ENCODE peak calls at places on chromosomes 1 and 21, in eight cellular contexts. Y is psoas muscle; X is thoracic aorta; Z is CD8-positive, alpha-beta T cell; B is cardiac muscle cell; Q is spleen; P is astrocyte; O is transverse colon. R is an unnamed sample. For H3K4me1, the result is how much of the 10 kb centered on the place peaks cover.

GRCh38 chr1:24536391-24536840 is 19.5 kb upstream of the NCMAP start:
- DNase-seq in Y (no peak), X (no peak), Z (peak), B (peak), Q (peak), P (peak), O (peak), R (no peak)

GRCh38 chr1:167190747-167191237 is 29.9 kb upstream of the POU2F1 start:
- DNase-seq in Y (no peak), X (no peak), Z (no peak), B (no peak), Q (no peak), P (no peak), O (no peak), R (no peak)

GRCh38 chr1:209900734-209901133 is 37.3 kb upstream of the SYT14 start:
- DNase-seq in Y (no peak), X (no peak), Z (no peak), B (peak), Q (no peak), P (peak), O (no peak), R (no peak)

GRCh38 chr21:41802684-41803083 is 35.8 kb upstream of the RIPK4 start:
- DNase-seq in Y (peak), X (no peak), Z (no peak), B (peak), Q (no peak), P (peak), O (peak), R (no peak)

GRCh38 chr21:36261459-36261858 is 58.5 kb upstream of the MORC3 start:
- DNase-seq in Y (no peak), X (no peak), Z (no peak), B (no peak), Q (no peak), P (no peak), O (no peak), R (no peak)

GRCh38 chr1:203166192-203166940 is 9.3 kb downstream of the MYBPH start:
- DNase-seq in Y (no peak), X (no peak), Z (no peak), B (no peak), Q (peak), P (no peak), O (peak), R (no peak)

GRCh38 chr1:241612533-241613505 is 27.4 kb downstream of the CHML start:
- DNase-seq in Y (no peak), X (no peak), Z (no peak), B (peak), Q (no peak), P (peak), O (no peak), R (no peak)

GRCh38 chr1:70504821-70505193 is 93.7 kb downstream of the CTH start:
- DNase-seq in Y (no peak), X (no peak), Z (no peak), B (peak), Q (no peak), P (peak), O (peak), R (no peak)

GRCh38 chr1:156122519-156123355 is 8.2 kb downstream of the LMNA start:
- DNase-seq in Y (peak), X (peak), Z (no peak), B (peak), Q (no peak), P (peak), O (peak), R (no peak)

GRCh38 chr1:184428604-184429003 is 41.8 kb downstream of the C1orf21 start:
- DNase-seq in Y (no peak), X (no peak), Z (no peak), B (no peak), Q (no peak), P (no peak), O (no peak), R (no peak)

GRCh38 chr1:94989911-94990463 is 63.1 kb upstream of the CNN3 start:
- DNase-seq in Y (no peak), X (no peak), Z (no peak), B (peak), Q (no peak), P (no peak), O (no peak), R (no peak)

GRCh38 chr21:42423197-42423675 is 19.5 kb downstream of the UBASH3A start:
- DNase-seq in Y (no peak), X (no peak), Z (no peak), B (no peak), Q (peak), P (no peak), O (peak), R (no peak)

GRCh38 chr1:64669098-64669675 is 75.7 kb upstream of the RAVER2 start:
- DNase-seq in Y (no peak), X (no peak), Z (no peak), B (peak), Q (no peak), P (peak), O (no peak), R (no peak)

GRCh38 chr1:155977607-155978324 is 581 bp downstream of the ARHGEF2 start:
- DNase-seq in Y (peak), X (no peak), Z (peak), B (no peak), Q (no peak), P (no peak), O (peak), R (no peak)

GRCh38 chr1:12147116-12147753 is 19.6 kb upstream of the TNFRSF1B start:
- DNase-seq in Y (no peak), X (no peak), Z (no peak), B (no peak), Q (no peak), P (no peak), O (no peak), R (no peak)

GRCh38 chr1:62589321-62589720 is 8.0 kb upstream of the ANGPTL3 start:
- DNase-seq in Y (no peak), X (no peak), Z (no peak), B (no peak), Q (no peak), P (peak), O (no peak), R (no peak)

GRCh38 chr1:92961131-92961895 is at the start of gene DIPK1A:
- DNase-seq in Y (peak), X (no peak), Z (peak), B (peak), Q (peak), P (peak), O (peak), R (peak)

GRCh38 chr1:60031116-60031515 is 42.5 kb downstream of the C1orf87 start:
- DNase-seq in Y (no peak), X (no peak), Z (no peak), B (no peak), Q (no peak), P (no peak), O (no peak), R (no peak)

DNA sequence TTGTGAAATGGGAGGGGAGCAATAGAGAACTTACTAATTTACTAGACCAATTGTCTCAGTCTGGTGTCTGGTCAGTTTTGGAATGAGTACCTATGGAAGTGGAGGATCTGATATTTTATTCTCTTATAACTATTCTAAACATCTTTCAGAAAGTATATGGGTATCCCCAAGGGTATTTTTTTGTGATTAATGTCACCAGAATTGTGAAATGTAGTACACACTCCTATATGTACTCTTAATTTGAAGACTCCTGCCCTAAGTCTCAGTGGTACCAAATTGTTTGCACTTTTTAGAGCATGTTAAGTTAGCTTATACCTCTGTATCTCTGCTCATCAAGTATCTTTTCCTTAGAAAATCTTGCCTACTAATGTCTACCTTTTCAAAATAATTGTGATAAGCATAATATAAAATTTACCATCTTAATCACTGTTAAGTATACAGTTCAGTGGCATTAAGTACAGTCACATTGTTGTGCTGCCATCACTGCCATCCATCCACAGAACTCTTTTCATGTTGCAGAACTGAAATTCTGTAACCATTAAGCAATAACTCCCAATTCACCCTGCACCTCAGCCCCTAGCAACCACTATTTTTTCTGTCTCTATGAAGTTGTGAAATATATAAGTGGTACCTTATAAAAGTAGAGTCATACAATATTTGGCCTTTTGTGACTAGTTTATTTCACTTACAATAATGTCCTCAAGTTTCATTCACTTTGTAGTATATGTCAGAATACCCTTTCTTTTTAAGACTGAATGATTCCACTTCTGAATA is 40.5 kb downstream of the SLC30A7 start:
- DNase-seq in Y (no peak), X (no peak), Z (no peak), B (no peak), Q (no peak), P (no peak), O (no peak), R (no peak)
- H3K4me3 ChIP-seq in Y (no peak), X (no peak), Z (no peak), B (no peak), Q (no peak), P (no peak), O (no peak), R (no peak)

GRCh38 chr21:43825936-43826622 is 36.7 kb downstream of the RRP1 start:
- DNase-seq in Y (peak), X (no peak), Z (no peak), B (no peak), Q (peak), P (no peak), O (no peak), R (peak)
- TF ChIP-seq CTCF in Y (peak), X (peak), Z (no peak), B (peak), Q (no peak), P (no peak), O (no peak), R (no peak)

DNA sequence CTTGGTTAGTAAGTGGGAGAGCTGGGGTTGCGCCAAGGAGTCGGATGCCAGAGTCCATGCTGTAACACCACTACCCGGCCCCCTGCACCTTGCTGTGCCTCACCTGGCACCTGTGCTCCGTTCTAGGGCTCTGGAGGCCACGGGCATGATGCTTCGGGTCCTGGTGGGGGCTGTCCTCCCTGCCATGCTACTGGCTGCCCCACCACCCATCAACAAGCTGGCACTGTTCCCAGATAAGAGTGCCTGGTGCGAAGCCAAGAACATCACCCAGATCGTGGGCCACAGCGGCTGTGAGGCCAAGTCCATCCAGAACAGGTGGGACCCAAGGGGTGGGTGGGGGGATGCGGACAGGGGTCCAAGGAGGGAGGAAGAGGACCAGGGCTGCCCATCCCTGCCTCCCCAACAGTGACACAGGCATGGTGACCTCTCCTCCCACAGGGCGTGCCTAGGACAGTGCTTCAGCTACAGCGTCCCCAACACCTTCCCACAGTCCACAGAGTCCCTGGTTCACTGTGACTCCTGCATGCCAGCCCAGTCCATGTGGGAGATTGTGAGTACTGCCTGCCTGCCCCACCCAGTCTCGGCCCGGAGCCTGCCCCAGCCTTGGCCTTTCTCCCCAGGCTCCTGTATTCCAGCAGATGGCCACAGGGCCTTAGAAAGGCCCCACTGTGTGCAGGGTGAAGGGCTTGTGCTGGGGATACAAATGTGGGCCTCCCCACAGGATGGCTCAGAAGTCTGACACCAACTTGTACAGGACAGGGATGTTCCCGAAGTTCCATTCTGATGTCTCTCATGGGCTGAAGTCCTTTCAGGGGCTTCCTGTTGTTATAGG is 9.6 kb upstream of the HTR6 start:
- DNase-seq in Y (peak), X (no peak), Z (no peak), B (no peak), Q (no peak), P (no peak), O (no peak), R (no peak)
- H3K4me1 ChIP-seq in Y (under half), X (under half), Z (under half), B (under half), Q (under half), P (under half), O (under half), R (under half)

DNA sequence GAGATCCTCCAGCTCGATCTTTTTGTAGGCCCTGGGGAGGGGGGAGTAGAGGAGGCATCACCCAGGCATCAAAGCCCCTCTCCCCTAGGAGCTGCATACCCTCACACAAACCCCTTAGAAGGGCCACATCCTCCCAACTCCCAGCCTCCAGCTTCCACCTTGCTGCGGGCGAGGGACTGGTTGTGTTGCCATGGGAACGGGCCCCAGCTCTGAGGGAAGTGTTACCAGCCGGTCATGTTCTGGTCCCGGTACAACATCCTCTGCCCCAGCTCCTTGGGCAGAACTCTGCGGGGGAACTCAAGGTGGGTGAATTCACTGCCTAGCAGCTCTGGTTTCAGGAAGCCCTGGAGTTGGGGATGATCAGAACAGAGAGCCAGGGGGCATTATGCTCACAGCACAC is 4.1 kb downstream of the PPM1J start:
- DNase-seq in Y (no peak), X (no peak), Z (no peak), B (no peak), Q (peak), P (no peak), O (no peak), R (no peak)
- H3K4me3 ChIP-seq in Y (no peak), X (no peak), Z (no peak), B (no peak), Q (no peak), P (no peak), O (no peak), R (no peak)

R was measured in RWPE2.